ENCODE peak calls at places on chromosomes 16 and 17, in ten cellular contexts. P is progenitor cell of endocrine pancreas, Q is Peyer's patch, N is fibroblast of the aortic adventitia, V is ascending aorta, M is psoas muscle, A is AG10803, U is IMR-90, E is astrocyte of the spinal cord, H is fibroblast of lung. O is an unnamed sample.

GRCh38 chr17:64174686-64175456 is 44.9 kb upstream of the ERN1 start:
- DNase-seq in U (peak; percentile 71), P (no peak), H (peak; percentile 30), Q (no peak), N (peak; percentile 59), M (no peak), A (peak; percentile 66), E (no peak), V (peak; percentile 79), O (no peak)

GRCh38 chr17:64213995-64214507 is 49.0 kb downstream of the TEX2 start:
- DNase-seq in N (peak; percentile 22), U (no peak), E (peak; percentile 25), Q (no peak), M (no peak), V (no peak), H (peak; percentile 72), P (no peak), A (no peak), O (no peak)

GRCh38 chr17:8121531-8122390 is 2.1 kb downstream of the HES7 start:
- DNase-seq in E (peak; percentile 65), Q (peak; percentile 65), V (no peak), A (peak; percentile 56), M (peak; percentile 78), N (peak; percentile 45), H (peak; percentile 60), U (peak; percentile 55), P (peak; percentile 57), O (no peak)

GRCh38 chr17:62653831-62654829 is 26.7 kb downstream of the MRC2 start:
- DNase-seq in E (peak; percentile 48), U (peak; percentile 38), A (peak; percentile 81), M (peak; percentile 86), Q (no peak), N (peak; percentile 82), P (no peak), H (peak; percentile 52), V (no peak), O (peak; percentile 66)

GRCh38 chr17:14301279-14301760 is 439 bp downstream of the HS3ST3B1 start:
- DNase-seq in V (no peak), H (peak; percentile 42), P (no peak), A (no peak), U (no peak), Q (no peak), E (peak; percentile 35), M (no peak), N (no peak), O (no peak)

GRCh38 chr16:2686912-2687507 is 4.7 kb downstream of the KCTD5 start:
- DNase-seq in Q (peak; percentile 23), M (peak; percentile 61), V (no peak), U (no peak), E (no peak), N (no peak), H (no peak), A (no peak), P (no peak), O (no peak)

GRCh38 chr17:57257213-57257873 is 1.0 kb downstream of the MSI2 start:
- DNase-seq in U (no peak), Q (no peak), P (no peak), E (no peak), M (no peak), H (no peak), V (no peak), A (no peak), N (no peak), O (no peak)

GRCh38 chr16:27703121-27703520 is 153.2 kb downstream of the KATNIP start:
- DNase-seq in N (no peak), Q (no peak), E (no peak), P (no peak), U (no peak), H (no peak), V (peak; percentile 35), M (no peak), A (no peak), O (no peak)

GRCh38 chr17:77405867-77406513 is 265.2 kb downstream of the SEC14L1 start:
- DNase-seq in E (no peak), N (no peak), P (no peak), M (peak; percentile 58), V (no peak), H (no peak), Q (no peak), A (no peak), U (no peak), O (no peak)

GRCh38 chr17:77409282-77410161 is 268.8 kb downstream of the SEC14L1 start:
- DNase-seq in A (peak; percentile 82), M (peak; percentile 77), U (peak; percentile 58), Q (no peak), E (peak; percentile 77), P (no peak), H (peak; percentile 92), V (peak; percentile 92), N (peak; percentile 77), O (no peak)

GRCh38 chr17:77410470-77410869 is 269.7 kb downstream of the SEC14L1 start:
- DNase-seq in U (no peak), E (no peak), Q (no peak), V (no peak), M (no peak), N (no peak), A (no peak), H (no peak), P (no peak), O (no peak)

GRCh38 chr17:77407321-77408277 is 266.8 kb downstream of the SEC14L1 start:
- DNase-seq in E (no peak), U (no peak), N (no peak), M (no peak), A (no peak), P (no peak), H (no peak), Q (no peak), V (peak; percentile 86), O (no peak)

DNA sequence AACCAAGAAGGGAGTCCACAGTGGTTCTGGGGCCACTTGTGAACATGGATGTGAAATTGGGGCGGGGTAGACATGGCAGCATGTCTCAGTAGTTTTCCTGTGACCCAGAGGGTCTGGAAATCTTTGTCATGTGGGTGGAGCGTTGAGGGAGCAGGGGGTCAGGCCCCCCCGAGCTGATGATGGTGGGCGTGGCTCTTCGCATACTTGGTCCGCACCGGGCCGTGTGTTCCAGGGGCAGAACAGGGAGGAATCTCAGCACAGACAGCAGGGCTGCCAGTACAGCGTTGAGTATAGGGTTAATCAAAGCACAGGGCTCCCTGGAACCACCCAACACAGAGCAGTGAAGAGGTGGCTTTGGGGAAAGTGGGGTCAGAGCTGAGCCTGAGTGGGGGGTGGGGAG is 267.5 kb downstream of the SEC14L1 start:
- DNase-seq in Q (no peak), P (no peak), A (no peak), U (no peak), M (no peak), N (no peak), V (no peak), H (no peak), E (no peak), O (no peak)
- TF ChIP-seq CTCF in Q (no peak), P (no peak), A (no peak), U (no peak), M (no peak), N (no peak), V (no peak), H (no peak), E (no peak), O (no peak)

DNA sequence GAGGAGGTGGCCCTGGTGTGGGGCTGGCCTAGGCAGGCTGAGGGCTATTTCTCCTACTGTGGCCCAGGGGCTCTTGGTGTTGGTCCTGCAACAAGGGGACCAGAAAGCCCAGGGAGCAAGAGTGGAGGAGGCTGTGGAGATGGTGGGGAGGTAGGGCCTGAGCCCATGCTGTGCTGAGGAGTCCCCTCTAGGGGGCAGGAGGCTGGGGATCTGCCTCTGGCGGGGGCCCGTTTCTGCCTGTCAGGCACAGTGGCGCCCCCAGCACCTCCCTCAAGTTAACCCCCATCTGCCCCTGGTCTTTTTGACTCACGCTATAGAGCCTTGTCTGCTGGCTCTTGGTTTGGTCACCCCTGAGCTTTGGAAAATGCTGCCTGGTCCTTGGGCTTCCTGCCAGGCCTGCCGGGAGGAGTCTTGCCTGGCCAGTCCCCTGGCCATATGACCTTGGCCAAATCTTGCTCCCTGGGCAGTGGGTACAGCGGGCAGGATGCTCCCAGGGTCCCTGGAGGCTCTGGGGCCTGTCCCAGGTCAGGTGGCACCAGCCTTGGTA is 5.9 kb downstream of the BAIAP2 start:
- DNase-seq in A (no peak), Q (no peak), H (peak; percentile 49), V (no peak), N (peak; percentile 22), E (no peak), P (no peak), U (no peak), M (no peak), O (no peak)
- TF ChIP-seq CTCF in A (peak; percentile 52), Q (peak; percentile 11), H (peak; percentile 22), V (no peak), N (peak; percentile 52), E (peak; percentile 49), P (peak; percentile 42), U (peak; percentile 38), M (peak; percentile 7), O (peak; percentile 53)

DNA sequence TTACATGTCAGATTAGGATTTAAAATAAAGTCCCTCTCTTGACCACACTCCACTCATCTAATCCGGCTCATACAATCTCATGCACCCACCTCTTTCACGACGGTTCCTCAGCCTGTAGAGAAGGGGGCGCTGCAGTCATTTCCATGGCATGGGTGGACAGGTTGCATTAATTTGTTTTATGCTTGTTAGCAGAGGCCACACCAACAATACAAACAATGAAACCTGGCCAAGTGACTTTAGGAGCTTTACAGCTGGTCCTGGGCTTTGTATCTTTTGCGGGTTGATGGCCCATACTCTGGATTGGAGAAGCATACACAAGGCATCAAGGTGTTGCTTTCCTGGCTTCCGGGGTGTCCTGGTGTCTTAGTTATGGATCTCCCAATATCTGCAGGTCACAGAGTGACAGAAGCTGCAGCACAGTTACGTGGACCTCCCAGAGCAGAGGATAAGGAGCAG is 9.7 kb upstream of the SNF8 start:
- DNase-seq in H (peak; percentile 46), Q (no peak), N (peak; percentile 56), E (peak; percentile 59), M (no peak), A (peak; percentile 64), V (no peak), U (peak; percentile 49), P (peak; percentile 19), O (peak; percentile 20)
- TF ChIP-seq CTCF in H (peak; percentile 73), Q (peak; percentile 15), N (peak; percentile 67), E (peak; percentile 83), M (no peak), A (peak; percentile 75), V (no peak), U (peak; percentile 69), P (peak; percentile 56), O (peak; percentile 61)

GRCh38 chr16:56420613-56421012 is 4.7 kb downstream of the AMFR start:
- DNase-seq in U (no peak), P (no peak), E (no peak), Q (no peak), V (no peak), M (no peak), N (no peak), H (no peak), A (no peak), O (no peak)

GRCh38 chr16:56421313-56421712 is 4.0 kb downstream of the AMFR start:
- DNase-seq in P (no peak), Q (no peak), M (no peak), U (no peak), H (no peak), A (no peak), V (no peak), E (no peak), N (no peak), O (no peak)

GRCh38 chr16:56417138-56417537 is 8.2 kb downstream of the AMFR start:
- DNase-seq in H (no peak), M (no peak), U (no peak), V (no peak), N (no peak), Q (no peak), E (no peak), P (no peak), A (no peak), O (no peak)

GRCh38 chr16:56421976-56422669 is 3.2 kb downstream of the AMFR start:
- DNase-seq in N (no peak), A (no peak), M (no peak), V (no peak), H (no peak), U (no peak), P (no peak), Q (no peak), E (no peak), O (no peak)

DNA sequence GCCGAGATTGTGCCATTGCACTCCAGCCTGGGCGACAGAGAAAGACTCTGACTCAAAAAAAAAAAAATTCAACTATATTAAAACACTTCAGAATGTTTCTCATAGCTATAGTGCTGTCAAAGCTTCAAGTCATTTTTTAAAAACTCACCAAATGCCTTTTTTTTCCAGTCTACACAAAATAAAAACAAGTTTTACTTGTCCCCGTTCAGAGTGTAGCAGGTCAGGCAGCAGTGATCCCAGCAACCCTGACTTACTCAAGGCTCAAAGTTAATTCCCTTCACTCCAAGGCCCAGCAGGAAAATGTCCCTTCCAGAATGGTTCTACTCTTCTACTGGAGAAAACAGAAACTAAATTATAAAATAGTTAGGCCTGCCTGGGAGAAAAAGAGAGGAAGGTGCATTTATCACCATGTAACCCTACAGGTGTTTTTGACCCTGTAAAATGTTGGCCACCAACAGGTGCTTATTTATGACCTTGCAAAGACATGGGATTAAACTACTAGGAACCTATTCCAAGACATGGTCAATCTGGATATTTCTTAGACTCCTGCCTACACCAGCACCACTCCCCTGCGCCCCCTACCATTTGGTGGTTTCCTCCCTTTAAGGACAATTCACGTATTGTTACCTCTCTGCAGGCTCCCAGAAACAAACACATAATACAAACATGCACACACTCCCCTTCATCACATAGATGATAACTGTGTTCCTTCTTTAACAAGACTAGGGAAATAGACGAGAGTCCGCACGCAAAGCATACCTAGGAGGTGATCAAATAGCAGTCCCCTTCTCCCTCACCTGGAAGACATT is 5.4 kb downstream of the AMFR start:
- DNase-seq in V (no peak), E (no peak), Q (no peak), U (no peak), M (no peak), N (no peak), A (no peak), P (no peak), H (no peak), O (no peak)
- TF ChIP-seq CTCF in V (no peak), E (peak; percentile 3), Q (no peak), U (no peak), M (no peak), N (no peak), A (no peak), P (peak; percentile 17), H (no peak), O (no peak)